ENCODE peak calls at places on chromosome 6, in five cellular contexts. S is cardiac muscle cell, E is GM13976, X is brain microvascular endothelial cell, T is neural crest cell. V is an unnamed sample.

GRCh38 chr6:33427585-33428218 is 7.8 kb downstream of the SYNGAP1 start:
- DNase-seq in S (peak), E (peak), X (no peak), T (peak), V (peak)

GRCh38 chr6:101435028-101435427 is 41.5 kb downstream of the GRIK2 start:
- DNase-seq in S (no peak), E (no peak), X (no peak), T (no peak), V (no peak)

GRCh38 chr6:169172946-169173345 is 80.7 kb downstream of the THBS2 start:
- DNase-seq in S (no peak), E (no peak), X (no peak), T (no peak), V (no peak)

GRCh38 chr6:169092375-169092774 is 161.3 kb downstream of the THBS2 start:
- DNase-seq in S (no peak), E (no peak), X (peak), T (no peak), V (no peak)

GRCh38 chr6:21636876-21637275 is 43.3 kb downstream of the SOX4 start:
- DNase-seq in S (no peak), E (no peak), X (no peak), T (no peak), V (no peak)

GRCh38 chr6:163490826-163491577 is 76.5 kb downstream of the QKI start:
- DNase-seq in S (no peak), E (no peak), X (peak), T (no peak), V (no peak)

GRCh38 chr6:139738801-139739490 is 364.5 kb upstream of the CITED2 start:
- DNase-seq in S (no peak), E (no peak), X (no peak), T (no peak), V (no peak)

GRCh38 chr6:118042855-118043254 is 135.8 kb downstream of the SLC35F1 start:
- DNase-seq in S (no peak), E (no peak), X (no peak), T (no peak), V (no peak)

GRCh38 chr6:30061766-30062458 is 847 bp downstream of the POLR1H start:
- DNase-seq in S (no peak), E (peak), X (no peak), T (no peak), V (no peak)

GRCh38 chr6:116779569-116780164 is 14.1 kb upstream of the FAM162B start:
- DNase-seq in S (peak), E (peak), X (no peak), T (no peak), V (no peak)

GRCh38 chr6:108895591-108895990 is 47.4 kb downstream of the ARMC2 start:
- DNase-seq in S (no peak), E (no peak), X (no peak), T (no peak), V (no peak)

GRCh38 chr6:106511274-106512047 is 117.8 kb downstream of the RTN4IP1 start:
- DNase-seq in S (peak), E (peak), X (no peak), T (no peak), V (peak)

GRCh38 chr6:106628658-106629102 is 618 bp downstream of the RTN4IP1 start:
- DNase-seq in S (peak), E (no peak), X (no peak), T (no peak), V (no peak)

GRCh38 chr6:87682310-87682709 is 19.7 kb downstream of the AKIRIN2 start:
- DNase-seq in S (no peak), E (no peak), X (no peak), T (no peak), V (no peak)

GRCh38 chr6:25675172-25675571 is 23.2 kb downstream of the SCGN start:
- DNase-seq in S (no peak), E (no peak), X (no peak), T (no peak), V (no peak)

GRCh38 chr6:85676086-85676729 is 33.5 kb upstream of the SYNCRIP start:
- DNase-seq in S (no peak), E (no peak), X (no peak), T (no peak), V (no peak)

GRCh38 chr6:108841377-108841855 is 6.8 kb upstream of the ARMC2 start:
- DNase-seq in S (no peak), E (no peak), X (no peak), T (no peak), V (no peak)

GRCh38 chr6:72869621-72870020 is 247.8 kb downstream of the KCNQ5 start:
- DNase-seq in S (no peak), E (no peak), X (no peak), T (no peak), V (no peak)

GRCh38 chr6:36649721-36650484 is 28.6 kb upstream of the CDKN1A start:
- DNase-seq in S (no peak), E (no peak), X (no peak), T (no peak), V (no peak)

GRCh38 chr6:27295301-27296079 is 16.6 kb downstream of the POM121L2 start:
- DNase-seq in S (peak), E (no peak), X (peak), T (peak), V (no peak)

GRCh38 chr6:143734641-143735063 is 56.9 kb downstream of the PHACTR2 start:
- DNase-seq in S (no peak), E (no peak), X (no peak), T (no peak), V (no peak)

GRCh38 chr6:71262914-71263313 is 25.7 kb upstream of the OGFRL1 start:
- DNase-seq in S (no peak), E (no peak), X (no peak), T (no peak), V (no peak)

GRCh38 chr6:37688088-37688850 is 9.4 kb downstream of the MDGA1 start:
- DNase-seq in S (no peak), E (no peak), X (no peak), T (no peak), V (no peak)

GRCh38 chr6:42419490-42420280 is 32.0 kb downstream of the TRERF1 start:
- DNase-seq in S (no peak), E (no peak), X (no peak), T (no peak), V (no peak)

GRCh38 chr6:1958257-1958656 is 287.1 kb downstream of the GMDS start:
- DNase-seq in S (no peak), E (no peak), X (no peak), T (no peak), V (no peak)

GRCh38 chr6:90184334-90185298 is 112.0 kb downstream of the BACH2 start:
- DNase-seq in S (peak), E (no peak), X (peak), T (no peak), V (no peak)

GRCh38 chr6:70103798-70104197 is 199.1 kb downstream of the COL9A1 start:
- DNase-seq in S (no peak), E (no peak), X (no peak), T (no peak), V (no peak)

GRCh38 chr6:158835616-158836221 is 16.6 kb upstream of the EZR start:
- DNase-seq in S (no peak), E (no peak), X (no peak), T (no peak), V (no peak)

DNA sequence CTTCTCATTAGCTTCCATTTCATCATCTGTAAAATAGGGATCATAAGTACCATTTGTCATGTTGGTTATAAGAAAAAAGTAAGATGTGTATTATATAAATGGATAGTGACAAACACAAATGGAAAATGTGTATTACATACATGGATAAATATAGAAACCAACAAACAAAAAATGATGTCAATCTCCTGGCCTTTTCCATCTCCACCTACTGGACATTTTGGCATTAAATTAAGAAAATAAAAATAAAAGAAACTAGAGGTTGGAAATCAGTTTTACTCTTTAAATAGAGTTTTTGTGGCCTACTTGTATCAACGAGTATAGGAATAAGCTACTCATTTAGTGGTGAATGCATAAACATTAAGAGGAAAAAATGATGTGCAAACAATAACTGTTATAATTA is 67.5 kb upstream of the THEMIS start:
- DNase-seq in S (no peak), E (no peak), X (no peak), T (no peak), V (no peak)
- TF ChIP-seq CTCF in S (no peak), E (no peak), X (no peak), T (peak), V (peak)

GRCh38 chr6:7112741-7113313 is 5.1 kb downstream of the RREB1 start:
- DNase-seq in S (peak), E (no peak), X (no peak), T (no peak), V (peak)
- TF ChIP-seq CTCF in S (no peak), E (no peak), X (no peak), T (no peak), V (no peak)

DNA sequence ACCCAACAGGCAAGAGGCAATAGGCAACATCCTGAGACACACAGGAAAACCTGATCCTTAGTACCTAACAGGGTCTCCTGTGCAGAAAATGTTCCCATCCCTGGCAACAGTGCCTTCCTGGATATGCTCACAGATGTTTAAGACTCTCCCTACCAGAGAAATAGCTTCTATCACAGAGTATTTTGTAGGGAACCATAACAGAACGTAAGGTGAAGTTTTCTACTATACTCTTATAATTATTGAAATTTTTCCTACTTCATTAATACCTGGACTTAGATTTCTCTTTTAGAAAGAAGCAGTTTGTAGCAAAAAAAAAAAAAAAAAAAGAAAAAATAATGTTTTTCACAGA is 33.5 kb upstream of the LGSN start:
- DNase-seq in S (no peak), E (no peak), X (no peak), T (no peak), V (no peak)
- TF ChIP-seq CTCF in S (no peak), E (no peak), X (no peak), T (no peak), V (no peak)

GRCh38 chr6:125953502-125953875 is 3.1 kb upstream of the HINT3 start:
- DNase-seq in S (no peak), E (no peak), X (no peak), T (no peak), V (peak)
- TF ChIP-seq CTCF in S (no peak), E (no peak), X (peak), T (no peak), V (no peak)

DNA sequence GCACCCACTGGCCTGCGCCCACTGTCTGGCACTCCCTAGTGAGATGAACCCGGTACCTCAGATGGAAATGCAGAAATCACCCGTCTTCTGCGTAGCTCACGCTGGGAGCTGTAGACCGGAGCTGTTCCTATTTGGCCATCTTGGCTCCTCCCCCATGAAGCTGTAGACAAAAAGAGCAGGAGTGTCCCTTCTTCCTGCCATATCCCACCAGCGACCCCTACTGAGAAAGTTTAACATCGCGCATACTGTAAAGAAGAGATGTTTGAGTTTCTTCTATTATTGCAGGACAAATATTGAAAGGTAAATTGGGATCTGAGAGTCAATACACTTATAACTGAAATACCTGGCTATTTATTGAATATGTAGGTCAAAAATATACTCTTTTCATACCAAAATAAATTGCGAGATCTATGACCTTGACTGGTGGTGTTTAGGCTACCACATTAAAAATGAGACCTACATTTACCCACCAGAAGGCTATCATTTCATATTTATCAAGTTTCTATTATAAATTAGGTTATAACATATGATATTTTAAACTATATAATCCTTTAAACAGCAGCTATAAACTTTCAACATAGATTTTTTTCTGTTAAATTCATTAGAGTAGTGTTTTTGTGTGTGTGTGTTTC is 586.3 kb downstream of the HTR1B start:
- DNase-seq in S (peak), E (peak), X (peak), T (peak), V (peak)
- TF ChIP-seq CTCF in S (peak), E (no peak), X (peak), T (peak), V (peak)

V was measured in glutamatergic neuron.